ENCODE peak calls at places on chromosomes 6 and 20, in nine cellular contexts. J is NCI-H1417; W is activated CD4-positive, alpha-beta T cell treated with anti-CD3 and anti-CD28 coated beads for 1 hour; V is neural crest cell; Z is NCI-H524 treated with DMSO at 0.1 percent for 48 hours; L is anterior cingulate cortex; Q is activated naive CD4-positive, alpha-beta T cell; A is stimulated activated CD8-positive, alpha-beta memory T cell treated with anti-CD3 and anti-CD28 coated beads, Interleukin-15, amount 100 ng/mL, for 24 hours; T is cardiac fibroblast. F is an unnamed sample.

GRCh38 chr20:17859616-17860232 is 108.9 kb downstream of the SNX5 start:
- DNase-seq in J (peak; percentile 15), W (no peak), V (no peak), Z (no peak), L (no peak), Q (no peak), A (no peak), T (no peak), F (no peak)

GRCh38 chr6:12012566-12013367 is 655 bp downstream of the HIVEP1 start:
- DNase-seq in J (peak; percentile 88), W (peak; percentile 53), V (peak; percentile 63), Z (peak; percentile 45), L (peak; percentile 71), Q (peak; percentile 55), A (peak; percentile 19), T (peak; percentile 92), F (peak; percentile 57)

GRCh38 chr20:8639112-8639778 is 429.6 kb upstream of the PLCB4 start:
- DNase-seq in J (peak; percentile 88), W (no peak), V (no peak), Z (no peak), L (no peak), Q (no peak), A (no peak), T (no peak), F (peak; percentile 11)

GRCh38 chr20:1533059-1533458 is 24.4 kb downstream of the SIRPD start:
- DNase-seq in J (no peak), W (no peak), V (no peak), Z (no peak), L (no peak), Q (no peak), A (no peak), T (no peak), F (no peak)

GRCh38 chr6:57329933-57330332 is 12.5 kb downstream of the PRIM2 start:
- DNase-seq in J (no peak), W (no peak), V (no peak), Z (no peak), L (no peak), Q (no peak), A (no peak), T (no peak), F (no peak)

GRCh38 chr6:80767808-80768207 is 661.3 kb downstream of the BCKDHB start:
- DNase-seq in J (no peak), W (no peak), V (no peak), Z (no peak), L (no peak), Q (no peak), A (no peak), T (peak; percentile 65), F (no peak)

GRCh38 chr20:20362774-20363435 is 5.0 kb upstream of the INSM1 start:
- DNase-seq in J (peak; percentile 99), W (no peak), V (peak; percentile 30), Z (peak; percentile 72), L (no peak), Q (no peak), A (no peak), T (no peak), F (no peak)

GRCh38 chr20:46770330-46771194 is 61.1 kb downstream of the SLC2A10 start:
- DNase-seq in J (no peak), W (no peak), V (no peak), Z (no peak), L (no peak), Q (no peak), A (no peak), T (no peak), F (no peak)

GRCh38 chr6:155341130-155341828 is 27.0 kb upstream of the TFB1M start:
- DNase-seq in J (no peak), W (no peak), V (no peak), Z (no peak), L (no peak), Q (no peak), A (no peak), T (peak; percentile 35), F (no peak)

GRCh38 chr6:14921170-14921569 is 324.7 kb upstream of the JARID2 start:
- DNase-seq in J (peak; percentile 61), W (no peak), V (peak; percentile 40), Z (no peak), L (peak; percentile 38), Q (no peak), A (no peak), T (peak; percentile 22), F (no peak)

GRCh38 chr20:4985658-4986057 is 15.7 kb downstream of the SLC23A2 start:
- DNase-seq in J (no peak), W (no peak), V (no peak), Z (peak; percentile 54), L (no peak), Q (no peak), A (no peak), T (no peak), F (no peak)

GRCh38 chr20:40997116-40997515 is 31.5 kb upstream of the TOP1 start:
- DNase-seq in J (no peak), W (no peak), V (no peak), Z (no peak), L (no peak), Q (no peak), A (no peak), T (no peak), F (no peak)

GRCh38 chr6:105522626-105523322 is 119.9 kb upstream of the PREP start:
- DNase-seq in J (no peak), W (no peak), V (no peak), Z (no peak), L (no peak), Q (no peak), A (no peak), T (no peak), F (no peak)

GRCh38 chr20:32231847-32232246 is 24.2 kb downstream of the POFUT1 start:
- DNase-seq in J (no peak), W (no peak), V (no peak), Z (no peak), L (no peak), Q (no peak), A (no peak), T (peak; percentile 43), F (no peak)

GRCh38 chr6:101401792-101402617 is 8.5 kb downstream of the GRIK2 start:
- DNase-seq in J (peak; percentile 85), W (no peak), V (peak; percentile 60), Z (no peak), L (no peak), Q (no peak), A (no peak), T (peak; percentile 23), F (peak; percentile 27)

GRCh38 chr20:20454850-20455627 is 87.1 kb downstream of the INSM1 start:
- DNase-seq in J (no peak), W (no peak), V (no peak), Z (peak; percentile 88), L (no peak), Q (no peak), A (no peak), T (peak; percentile 11), F (no peak)

GRCh38 chr6:5085638-5086293 is 625 bp downstream of the PPP1R3G start:
- DNase-seq in J (peak; percentile 56), W (no peak), V (peak; percentile 40), Z (peak; percentile 16), L (peak; percentile 13), Q (no peak), A (no peak), T (peak; percentile 49), F (peak; percentile 46)

GRCh38 chr6:152783217-152783878 is 32.8 kb downstream of the VIP start:
- DNase-seq in J (no peak), W (no peak), V (no peak), Z (no peak), L (no peak), Q (no peak), A (no peak), T (no peak), F (no peak)